ENCODE peak calls at places on chromosome 11, in eight cellular contexts. P, S, V, B, T, E, D and J are unnamed samples.
A peak's percentile ranks its signal among the peaks of the same experiment; 100 is the strongest.

GRCh38 chr11:32420937-32421532 is 14.3 kb downstream of the WT1 start:
- DNase-seq in P (no peak), S (no peak), V (peak; percentile 43), B (peak; percentile 5), T (peak; percentile 94), E (peak; percentile 81), D (peak; percentile 11), J (peak; percentile 81)

GRCh38 chr11:71472941-71473792 is 20.2 kb downstream of the NADSYN1 start:
- DNase-seq in P (no peak), S (no peak), V (no peak), B (no peak), T (no peak), E (no peak), D (no peak), J (no peak)

GRCh38 chr11:67274768-67275605 is 8.7 kb downstream of the GRK2 start:
- DNase-seq in P (no peak), S (no peak), V (no peak), B (no peak), T (no peak), E (no peak), D (no peak), J (no peak)

GRCh38 chr11:122923302-122923701 is 40.7 kb downstream of the JHY start:
- DNase-seq in P (no peak), S (no peak), V (no peak), B (no peak), T (no peak), E (no peak), D (no peak), J (no peak)

GRCh38 chr11:26649884-26650283 is 72.0 kb downstream of the SLC5A12 start:
- DNase-seq in P (peak; percentile 86), S (peak; percentile 73), V (peak; percentile 58), B (peak; percentile 56), T (peak; percentile 30), E (peak; percentile 29), D (peak; percentile 55), J (peak; percentile 97)

GRCh38 chr11:94028436-94028835 is 7.3 kb downstream of the HEPHL1 start:
- DNase-seq in P (no peak), S (peak; percentile 73), V (peak; percentile 92), B (peak; percentile 24), T (no peak), E (no peak), D (peak; percentile 83), J (no peak)

GRCh38 chr11:117180661-117181585 is 2.4 kb downstream of the SIDT2 start:
- DNase-seq in P (peak; percentile 90), S (peak; percentile 87), V (peak; percentile 37), B (no peak), T (peak; percentile 42), E (peak; percentile 75), D (peak; percentile 60), J (peak; percentile 92)

GRCh38 chr11:114291847-114292680 is 4.1 kb upstream of the NNMT start:
- DNase-seq in P (no peak), S (peak; percentile 87), V (peak; percentile 45), B (no peak), T (no peak), E (no peak), D (peak; percentile 95), J (no peak)

GRCh38 chr11:82671451-82671850 is 62.2 kb downstream of the FAM181B start:
- DNase-seq in P (no peak), S (no peak), V (peak; percentile 15), B (no peak), T (no peak), E (no peak), D (no peak), J (no peak)

GRCh38 chr11:70074701-70075100 is 3.4 kb upstream of the ANO1 start:
- DNase-seq in P (no peak), S (no peak), V (no peak), B (no peak), T (no peak), E (no peak), D (no peak), J (no peak)

GRCh38 chr11:129412501-129412900 is 36.9 kb downstream of the BARX2 start:
- DNase-seq in P (no peak), S (peak; percentile 3), V (no peak), B (no peak), T (no peak), E (peak; percentile 28), D (no peak), J (peak; percentile 56)

DNA sequence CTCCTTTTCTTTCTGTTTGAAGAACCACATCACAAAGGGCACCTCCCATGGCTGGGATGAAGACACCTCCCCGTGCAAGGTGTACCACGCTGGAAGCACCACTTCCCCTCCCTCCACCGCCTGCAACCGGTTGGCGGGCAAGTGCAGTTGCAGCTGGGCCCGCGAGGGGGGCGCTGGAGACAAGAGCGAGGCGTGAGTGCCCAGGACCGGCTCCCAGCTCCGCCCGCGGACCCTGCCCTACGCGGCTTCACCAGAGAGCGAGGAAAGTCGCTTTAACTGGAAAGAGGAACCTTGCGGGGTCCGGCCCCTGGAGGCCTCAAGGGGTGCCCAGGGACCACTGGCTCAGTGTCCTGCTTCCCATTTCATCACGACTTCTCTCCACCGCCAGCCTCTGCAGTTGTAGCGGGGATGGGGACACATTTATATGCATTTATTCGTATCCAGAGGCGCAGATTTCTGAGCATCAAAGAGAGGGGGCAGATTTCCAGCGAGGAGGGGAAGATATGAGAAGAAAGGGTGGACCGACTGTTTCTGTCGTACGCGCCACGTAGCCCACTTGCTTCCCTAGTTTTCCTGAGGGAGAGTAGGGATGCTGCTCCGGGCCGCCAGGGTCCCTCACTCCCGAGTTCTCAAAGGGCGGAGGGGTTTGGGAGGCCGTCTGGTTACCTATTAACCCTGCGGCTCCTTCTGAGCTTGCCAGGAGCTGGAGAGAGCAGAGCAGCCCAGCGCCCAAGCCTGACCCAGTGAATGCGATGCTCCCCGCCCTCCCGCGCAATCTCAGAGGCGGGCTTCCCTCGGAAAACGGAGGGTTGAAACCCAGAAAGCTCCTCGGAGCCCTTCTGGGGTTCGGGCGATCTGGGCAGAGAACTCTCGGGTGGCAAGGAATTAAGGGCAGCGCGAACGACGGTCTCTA is 3.5 kb downstream of the ESAM start:
- DNase-seq in P (peak; percentile 94), S (peak; percentile 80), V (peak; percentile 45), B (no peak), T (no peak), E (peak; percentile 72), D (peak; percentile 55), J (peak; percentile 88)
- TF ChIP-seq EZH2 in P (peak; percentile 40), S (peak; percentile 82), V (peak; percentile 47), B (no peak), T (no peak), E (no peak), D (no peak), J (no peak)

GRCh38 chr11:416051-416756 is 1.4 kb upstream of the SIGIRR start:
- DNase-seq in P (peak; percentile 38), S (no peak), V (no peak), B (no peak), T (no peak), E (no peak), D (no peak), J (no peak)
- TF ChIP-seq EZH2 in P (no peak), S (no peak), V (no peak), B (no peak), T (no peak), E (no peak), D (no peak), J (no peak)

GRCh38 chr11:76209671-76209955 is 3.3 kb upstream of the WNT11 start:
- DNase-seq in P (no peak), S (peak; percentile 21), V (no peak), B (no peak), T (no peak), E (no peak), D (no peak), J (no peak)
- TF ChIP-seq EZH2 in P (peak; percentile 9), S (no peak), V (no peak), B (no peak), T (no peak), E (no peak), D (no peak), J (no peak)

GRCh38 chr11:59069082-59069481 is 17.0 kb upstream of the GLYATL1B start:
- DNase-seq in P (no peak), S (no peak), V (peak; percentile 18), B (no peak), T (no peak), E (no peak), D (no peak), J (no peak)
- TF ChIP-seq EZH2 in P (no peak), S (no peak), V (no peak), B (no peak), T (no peak), E (no peak), D (no peak), J (no peak)

DNA sequence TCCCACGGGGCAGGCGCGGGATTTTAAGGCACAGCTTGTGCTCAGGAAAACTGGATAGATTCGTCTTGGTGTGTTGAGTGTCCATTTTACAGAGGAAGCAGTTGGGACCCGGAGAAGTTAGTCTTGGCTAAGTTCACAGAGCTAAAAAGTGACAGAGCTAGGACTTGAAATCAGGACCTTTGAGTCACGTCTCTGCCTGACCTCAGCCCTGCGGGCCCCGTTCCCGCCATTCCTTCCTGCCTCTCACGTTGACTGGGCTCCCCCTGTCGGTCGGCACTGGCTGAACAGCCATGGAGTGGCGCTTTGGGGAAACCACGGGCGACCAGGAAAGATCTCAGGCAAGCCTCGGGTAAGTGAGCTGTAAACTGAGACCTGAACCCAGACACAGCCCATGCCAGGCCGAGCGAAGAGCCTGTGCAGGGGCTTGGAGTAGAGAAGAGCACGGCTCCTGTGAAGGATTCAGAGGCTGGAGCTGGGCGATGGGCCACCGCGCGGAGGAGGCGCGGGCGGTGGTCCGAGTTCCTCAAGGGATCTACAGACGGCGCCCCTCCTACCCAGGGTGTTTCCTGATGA is 54.1 kb downstream of the WNT11 start:
- DNase-seq in P (peak; percentile 90), S (peak; percentile 50), V (peak; percentile 66), B (peak; percentile 76), T (peak; percentile 71), E (peak; percentile 88), D (peak; percentile 66), J (peak; percentile 92)
- TF ChIP-seq EZH2 in P (peak; percentile 46), S (no peak), V (no peak), B (no peak), T (no peak), E (no peak), D (no peak), J (no peak)

GRCh38 chr11:111540114-111540920 is at the start of gene LAYN:
- DNase-seq in P (peak; percentile 72), S (peak; percentile 89), V (no peak), B (peak; percentile 68), T (no peak), E (no peak), D (peak; percentile 70), J (peak; percentile 81)

GRCh38 chr11:111540921-111541208 is 345 bp downstream of the LAYN start:
- DNase-seq in P (no peak), S (no peak), V (no peak), B (no peak), T (no peak), E (no peak), D (no peak), J (peak; percentile 55)

GRCh38 chr11:111539426-111540113 is 950 bp upstream of the LAYN start:
- DNase-seq in P (no peak), S (no peak), V (no peak), B (no peak), T (no peak), E (no peak), D (no peak), J (no peak)

GRCh38 chr11:111542606-111543275 is 2.2 kb downstream of the LAYN start:
- DNase-seq in P (no peak), S (no peak), V (no peak), B (no peak), T (no peak), E (no peak), D (no peak), J (no peak)

GRCh38 chr11:111541209-111542061 is 915 bp downstream of the LAYN start:
- DNase-seq in P (peak; percentile 52), S (peak; percentile 77), V (peak; percentile 48), B (peak; percentile 43), T (no peak), E (no peak), D (peak; percentile 94), J (peak; percentile 44)
- TF ChIP-seq EZH2 in P (peak; percentile 76), S (no peak), V (no peak), B (no peak), T (no peak), E (no peak), D (no peak), J (no peak)